ENCODE peak calls at places on chromosomes 11 and 22, in five cellular contexts. Q, K, T, Z and O are unnamed samples.

GRCh38 chr11:36333897-36334296 is 37.8 kb downstream of the PRR5L start:
- DNase-seq in Z (peak), Q (no peak), T (peak), K (no peak), O (peak)

GRCh38 chr11:72227316-72228228 is 3.0 kb downstream of the INPPL1 start:
- DNase-seq in Z (peak), Q (no peak), T (no peak), K (no peak), O (peak)

GRCh38 chr11:95680169-95680929 is 109.2 kb downstream of the FAM76B start:
- DNase-seq in T (peak), K (no peak), Z (peak), Q (no peak), O (no peak)

GRCh38 chr11:113373306-113373705 is 14.3 kb upstream of the ANKK1 start:
- DNase-seq in Q (no peak), Z (peak), T (peak), K (no peak), O (no peak)

GRCh38 chr11:123707606-123708205 is 33.8 kb downstream of the ZNF202 start:
- DNase-seq in K (peak), Z (peak), T (peak), Q (peak), O (peak)

GRCh38 chr22:31192513-31192912 is 19.6 kb upstream of the LIMK2 start:
- DNase-seq in T (peak), Q (no peak), K (no peak), Z (peak), O (no peak)

GRCh38 chr11:107741044-107741823 is 29.4 kb upstream of the SLN start:
- DNase-seq in Z (peak), Q (no peak), K (peak), T (peak), O (no peak)

GRCh38 chr11:27233654-27234042 is 129.4 kb downstream of the CCDC34 start:
- DNase-seq in Z (no peak), T (no peak), Q (no peak), K (no peak), O (no peak)

GRCh38 chr11:41921991-41922390 is 462.5 kb upstream of the LRRC4C start:
- DNase-seq in K (no peak), T (no peak), Z (no peak), Q (peak), O (peak)

GRCh38 chr11:134853972-134854371 is 441.9 kb upstream of the B3GAT1 start:
- DNase-seq in Q (no peak), Z (no peak), K (no peak), T (no peak), O (no peak)

GRCh38 chr22:26479792-26480610 is 3.6 kb downstream of the HPS4 start:
- DNase-seq in Z (no peak), T (no peak), K (no peak), Q (no peak), O (no peak)

GRCh38 chr11:108758458-108758857 is 93.6 kb downstream of the DDX10 start:
- DNase-seq in Z (peak), T (no peak), Q (no peak), K (no peak), O (no peak)

GRCh38 chr22:49300951-49301397 is 526.7 kb downstream of the BRD1 start:
- DNase-seq in K (no peak), Q (no peak), T (no peak), Z (no peak), O (peak)

GRCh38 chr22:21026783-21027692 is 5.3 kb downstream of the SLC7A4 start:
- DNase-seq in T (no peak), Z (peak), K (no peak), Q (no peak), O (no peak)

GRCh38 chr11:1149545-1149944 is 8.2 kb upstream of the MUC5AC start:
- DNase-seq in Q (no peak), T (no peak), K (no peak), Z (no peak), O (no peak)

GRCh38 chr11:95739526-95739925 is 50.1 kb downstream of the FAM76B start:
- DNase-seq in K (no peak), T (no peak), Z (no peak), Q (no peak), O (no peak)

GRCh38 chr11:64207247-64208085 is 945 bp downstream of the FERMT3 start:
- DNase-seq in Z (peak), Q (no peak), K (no peak), T (peak), O (no peak)

GRCh38 chr11:14288189-14288935 is 70.6 kb downstream of the RRAS2 start:
- DNase-seq in Q (no peak), Z (peak), T (peak), K (no peak), O (no peak)

GRCh38 chr11:2584812-2585565 is 114.8 kb downstream of the KCNQ1OT1 start:
- DNase-seq in Q (no peak), Z (no peak), K (no peak), T (no peak), O (peak)

GRCh38 chr22:21964234-21964633 is 11.6 kb upstream of the PPM1F start:
- DNase-seq in Q (no peak), K (no peak), Z (no peak), T (no peak), O (no peak)

GRCh38 chr11:77046060-77046501 is 11.9 kb downstream of the B3GNT6 start:
- DNase-seq in Q (peak), T (peak), K (peak), Z (no peak), O (peak)

GRCh38 chr22:29689201-29689871 is 30.5 kb upstream of the CABP7 start:
- DNase-seq in K (no peak), T (no peak), Z (no peak), Q (no peak), O (no peak)

GRCh38 chr11:63663809-63664208 is 7.4 kb downstream of the ATL3 start:
- DNase-seq in T (peak), Q (no peak), Z (peak), K (no peak), O (no peak)

GRCh38 chr22:43174941-43175531 is 11.9 kb downstream of the TTLL12 start:
- DNase-seq in Z (no peak), Q (no peak), K (no peak), T (no peak), O (no peak)

GRCh38 chr11:78940500-78941225 is 366.0 kb upstream of the NARS2 start:
- DNase-seq in K (peak), Q (peak), Z (no peak), T (no peak), O (peak)

GRCh38 chr11:1128333-1129142 is 29.2 kb upstream of the MUC5AC start:
- DNase-seq in T (no peak), Z (no peak), K (no peak), Q (no peak), O (peak)

GRCh38 chr11:86488553-86488952 is 113.9 kb downstream of the CCDC81 start:
- DNase-seq in K (no peak), T (no peak), Q (no peak), Z (no peak), O (no peak)

DNA sequence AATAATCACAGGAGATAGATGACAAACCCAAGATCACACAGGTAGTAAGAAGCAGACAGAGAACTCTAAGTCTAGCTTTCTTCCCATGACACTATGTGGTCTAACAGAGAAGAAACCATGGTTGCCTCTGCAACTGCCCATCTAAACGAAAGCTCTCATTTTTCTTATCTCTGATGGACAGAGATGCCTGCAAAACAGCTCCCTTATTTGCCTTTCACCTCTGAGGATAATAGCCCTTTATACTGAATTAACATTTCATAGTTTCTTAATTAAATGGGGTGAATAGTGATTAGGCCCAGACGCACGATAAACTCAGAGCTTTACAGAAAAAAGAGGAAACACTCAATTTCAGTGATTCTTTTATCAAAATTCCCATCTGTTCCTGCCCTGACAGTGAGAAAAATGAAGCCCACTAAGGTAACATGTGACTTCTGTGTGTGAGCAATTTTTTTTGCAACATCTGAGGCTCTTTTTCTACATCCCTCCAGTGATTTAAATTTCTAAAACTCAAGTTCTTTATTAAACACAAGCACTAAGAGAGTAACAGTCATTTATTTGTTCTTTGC is 24.6 kb downstream of the OR2AG2 start:
- DNase-seq in K (no peak), Q (no peak), T (no peak), Z (no peak), O (no peak)
- H3K9ac ChIP-seq in K (no peak), Q (no peak), T (no peak), Z (no peak), O (no peak)

GRCh38 chr22:33188316-33188715 is 130.1 kb upstream of the SYN3 start:
- DNase-seq in Z (no peak), Q (no peak), T (no peak), K (no peak), O (no peak)
- H3K14ac ChIP-seq in Z (no peak), Q (no peak), T (no peak), K (no peak), O (no peak)

GRCh38 chr22:37079668-37080171 is 28.2 kb downstream of the KCTD17 start:
- DNase-seq in Z (peak), K (no peak), T (peak), Q (no peak), O (no peak)
- H3K4me2 ChIP-seq in Z (no peak), K (no peak), T (no peak), Q (no peak), O (no peak)

DNA sequence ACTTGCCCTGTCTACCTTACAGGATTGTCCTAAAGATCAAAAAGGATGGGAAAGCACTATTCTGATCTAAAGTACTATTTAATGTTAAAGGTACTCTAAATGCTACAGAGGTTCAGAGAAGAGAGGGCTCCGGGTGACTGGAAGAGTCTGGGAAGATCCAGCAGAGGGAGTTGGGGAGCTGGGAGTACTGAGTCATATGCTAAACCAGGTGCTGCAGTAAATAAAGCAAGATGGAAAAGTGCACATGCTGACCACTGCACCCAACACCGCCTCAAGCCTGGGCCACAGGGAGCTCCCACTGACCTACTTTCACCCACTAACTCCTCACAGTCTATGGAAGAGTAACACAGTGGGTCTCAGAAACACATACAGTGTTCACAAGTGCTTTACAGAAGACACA is 49.3 kb downstream of the WT1 start:
- DNase-seq in T (peak), Q (peak), K (no peak), Z (peak), O (peak)
- H3K9ac ChIP-seq in T (no peak), Q (no peak), K (no peak), Z (no peak), O (no peak)